ENCODE peak calls at places on chromosome 13, in ten cellular contexts. One of them, this sample, is unnamed.

GRCh38 chr13:50357586-50358118 is 342.4 kb downstream of the KCNRG start:
- DNase-seq in H9: no peak
- DNase-seq in fibroblast of mammary gland: peak; percentile 92
- DNase-seq in fibroblast of lung: peak; percentile 96
- DNase-seq in left lung: no peak
- DNase-seq in lower lobe of right lung: no peak
- DNase-seq in fibroblast of the aortic adventitia: peak; percentile 89
- DNase-seq in uterus: peak; percentile 70
- DNase-seq in colonic mucosa: no peak
- DNase-seq in pancreas: peak; percentile 85
- DNase-seq in this sample: no peak

GRCh38 chr13:45292176-45292575 is 48.8 kb downstream of the TPT1 start:
- DNase-seq in left lung: no peak
- DNase-seq in lower lobe of right lung: no peak
- DNase-seq in fibroblast of the aortic adventitia: no peak
- DNase-seq in uterus: no peak
- DNase-seq in fibroblast of lung: peak; percentile 43
- DNase-seq in fibroblast of mammary gland: no peak
- DNase-seq in H9: peak; percentile 9
- DNase-seq in colonic mucosa: no peak
- DNase-seq in pancreas: no peak
- DNase-seq in this sample: no peak

GRCh38 chr13:27960362-27961226 is 8.5 kb downstream of the CDX2 start:
- DNase-seq in fibroblast of the aortic adventitia: no peak
- DNase-seq in colonic mucosa: peak; percentile 91
- DNase-seq in pancreas: peak; percentile 86
- DNase-seq in lower lobe of right lung: peak; percentile 72
- DNase-seq in fibroblast of mammary gland: peak; percentile 22
- DNase-seq in fibroblast of lung: no peak
- DNase-seq in H9: peak; percentile 85
- DNase-seq in uterus: no peak
- DNase-seq in left lung: peak; percentile 83
- DNase-seq in this sample: peak; percentile 83

GRCh38 chr13:98454389-98454881 is 122.5 kb downstream of the STK24 start:
- DNase-seq in fibroblast of the aortic adventitia: peak; percentile 97
- DNase-seq in pancreas: no peak
- DNase-seq in uterus: no peak
- DNase-seq in colonic mucosa: no peak
- DNase-seq in H9: no peak
- DNase-seq in lower lobe of right lung: no peak
- DNase-seq in fibroblast of mammary gland: peak; percentile 94
- DNase-seq in fibroblast of lung: peak; percentile 89
- DNase-seq in left lung: no peak
- DNase-seq in this sample: no peak

GRCh38 chr13:26299168-26299788 is 45.3 kb downstream of the CDK8 start:
- DNase-seq in fibroblast of lung: peak; percentile 20
- DNase-seq in fibroblast of mammary gland: peak; percentile 3
- DNase-seq in fibroblast of the aortic adventitia: no peak
- DNase-seq in uterus: no peak
- DNase-seq in colonic mucosa: no peak
- DNase-seq in left lung: no peak
- DNase-seq in H9: no peak
- DNase-seq in lower lobe of right lung: no peak
- DNase-seq in pancreas: no peak
- DNase-seq in this sample: no peak

GRCh38 chr13:62162860-62163259 is 747.2 kb upstream of the PCDH20 start:
- DNase-seq in fibroblast of the aortic adventitia: no peak
- DNase-seq in H9: no peak
- DNase-seq in fibroblast of lung: no peak
- DNase-seq in pancreas: no peak
- DNase-seq in uterus: no peak
- DNase-seq in left lung: no peak
- DNase-seq in lower lobe of right lung: no peak
- DNase-seq in colonic mucosa: no peak
- DNase-seq in fibroblast of mammary gland: no peak
- DNase-seq in this sample: no peak

GRCh38 chr13:31374682-31375081 is 174.9 kb downstream of the B3GLCT start:
- DNase-seq in uterus: no peak
- DNase-seq in fibroblast of lung: no peak
- DNase-seq in H9: no peak
- DNase-seq in colonic mucosa: no peak
- DNase-seq in lower lobe of right lung: no peak
- DNase-seq in pancreas: no peak
- DNase-seq in fibroblast of the aortic adventitia: no peak
- DNase-seq in fibroblast of mammary gland: no peak
- DNase-seq in left lung: no peak
- DNase-seq in this sample: no peak

GRCh38 chr13:21008026-21008425 is 53.4 kb downstream of the LATS2 start:
- DNase-seq in lower lobe of right lung: no peak
- DNase-seq in fibroblast of mammary gland: no peak
- DNase-seq in colonic mucosa: no peak
- DNase-seq in uterus: no peak
- DNase-seq in pancreas: no peak
- DNase-seq in fibroblast of lung: no peak
- DNase-seq in H9: no peak
- DNase-seq in fibroblast of the aortic adventitia: no peak
- DNase-seq in left lung: no peak
- DNase-seq in this sample: no peak

GRCh38 chr13:32261567-32261966 is 53.6 kb downstream of the ZAR1L start:
- DNase-seq in pancreas: peak; percentile 9
- DNase-seq in fibroblast of mammary gland: peak; percentile 94
- DNase-seq in fibroblast of lung: peak; percentile 95
- DNase-seq in left lung: no peak
- DNase-seq in H9: no peak
- DNase-seq in lower lobe of right lung: no peak
- DNase-seq in uterus: peak; percentile 88
- DNase-seq in colonic mucosa: peak; percentile 58
- DNase-seq in fibroblast of the aortic adventitia: peak; percentile 91
- DNase-seq in this sample: no peak

GRCh38 chr13:50060718-50061117 is 45.5 kb downstream of the KCNRG start:
- DNase-seq in fibroblast of the aortic adventitia: no peak
- DNase-seq in lower lobe of right lung: no peak
- DNase-seq in fibroblast of mammary gland: peak; percentile 48
- DNase-seq in H9: no peak
- DNase-seq in colonic mucosa: no peak
- DNase-seq in pancreas: no peak
- DNase-seq in uterus: no peak
- DNase-seq in fibroblast of lung: no peak
- DNase-seq in left lung: no peak
- DNase-seq in this sample: no peak

GRCh38 chr13:46170687-46171086 is 11.3 kb downstream of the LCP1 start:
- DNase-seq in pancreas: no peak
- DNase-seq in fibroblast of the aortic adventitia: no peak
- DNase-seq in left lung: no peak
- DNase-seq in fibroblast of mammary gland: peak; percentile 11
- DNase-seq in H9: no peak
- DNase-seq in uterus: no peak
- DNase-seq in colonic mucosa: no peak
- DNase-seq in lower lobe of right lung: no peak
- DNase-seq in fibroblast of lung: no peak
- DNase-seq in this sample: peak; percentile 15

GRCh38 chr13:98599502-98600328 is 22.8 kb upstream of the STK24 start:
- DNase-seq in pancreas: no peak
- DNase-seq in H9: peak; percentile 38
- DNase-seq in left lung: no peak
- DNase-seq in fibroblast of the aortic adventitia: peak; percentile 12
- DNase-seq in fibroblast of lung: no peak
- DNase-seq in uterus: no peak
- DNase-seq in colonic mucosa: no peak
- DNase-seq in lower lobe of right lung: no peak
- DNase-seq in fibroblast of mammary gland: no peak
- DNase-seq in this sample: no peak

DNA sequence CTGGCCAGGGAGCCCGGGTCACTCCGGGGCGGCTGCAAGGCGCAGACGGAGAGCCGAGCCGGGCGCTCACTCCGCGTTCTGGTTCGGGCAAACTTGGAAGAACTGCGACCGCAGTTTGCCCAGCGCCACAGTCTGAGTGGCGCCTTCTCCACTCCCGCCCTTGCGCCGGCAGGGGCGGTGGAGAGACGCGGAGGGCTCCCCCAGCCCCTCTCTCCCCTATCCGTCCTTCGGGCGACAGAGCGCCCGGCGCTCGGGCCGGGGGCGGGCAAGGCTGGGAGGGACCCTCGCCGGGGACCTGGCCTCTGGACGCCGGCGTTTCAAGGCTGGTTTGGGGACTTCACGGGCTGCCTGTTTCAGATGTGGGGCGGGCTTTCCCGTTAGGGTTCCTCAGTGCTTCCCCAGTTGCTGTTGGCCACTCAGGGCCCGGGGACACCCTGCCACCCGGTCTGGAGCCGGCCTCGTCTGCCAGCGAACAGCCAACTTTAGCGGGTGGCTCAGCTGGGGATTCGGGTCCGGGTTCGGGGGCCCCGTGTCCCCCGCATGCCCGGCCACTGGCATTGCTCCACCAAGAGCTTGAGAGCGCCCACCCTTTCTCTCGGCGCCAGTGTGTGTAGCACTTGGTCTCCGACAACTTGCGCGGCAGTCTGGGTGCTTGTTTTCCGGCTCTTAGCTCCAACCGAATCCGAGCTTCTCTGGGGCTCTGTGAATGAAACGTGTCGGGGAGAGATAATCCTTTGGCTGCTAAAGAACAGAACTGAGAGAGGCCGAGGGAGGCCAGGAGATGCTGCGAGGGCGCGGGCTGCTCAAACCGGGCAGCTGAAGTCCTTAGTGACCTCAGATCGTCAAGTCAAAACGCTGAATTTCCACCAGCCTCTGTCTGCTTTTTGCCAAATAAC is 1.5 kb downstream of the GPC6 start:
- DNase-seq in H9: peak; percentile 78
- DNase-seq in fibroblast of lung: peak; percentile 89
- DNase-seq in fibroblast of mammary gland: peak; percentile 85
- DNase-seq in pancreas: peak; percentile 11
- DNase-seq in fibroblast of the aortic adventitia: peak; percentile 90
- DNase-seq in lower lobe of right lung: peak; percentile 42
- DNase-seq in colonic mucosa: peak; percentile 34
- DNase-seq in uterus: peak; percentile 51
- DNase-seq in left lung: peak; percentile 71
- DNase-seq in this sample: peak; percentile 76
- TF ChIP-seq CTCF in H9: peak; percentile 72
- TF ChIP-seq CTCF in fibroblast of lung: peak; percentile 39
- TF ChIP-seq CTCF in fibroblast of mammary gland: peak; percentile 47
- TF ChIP-seq CTCF in pancreas: no peak
- TF ChIP-seq CTCF in fibroblast of the aortic adventitia: peak; percentile 75
- TF ChIP-seq CTCF in lower lobe of right lung: no peak
- TF ChIP-seq CTCF in colonic mucosa: no peak
- TF ChIP-seq CTCF in uterus: peak; percentile 18
- TF ChIP-seq CTCF in left lung: no peak
- TF ChIP-seq CTCF in this sample: peak; percentile 49

GRCh38 chr13:101567841-101568240 is 115.4 kb downstream of the ITGBL1 start:
- DNase-seq in colonic mucosa: no peak
- DNase-seq in uterus: no peak
- DNase-seq in pancreas: no peak
- DNase-seq in H9: no peak
- DNase-seq in fibroblast of mammary gland: no peak
- DNase-seq in lower lobe of right lung: no peak
- DNase-seq in left lung: no peak
- DNase-seq in fibroblast of lung: no peak
- DNase-seq in fibroblast of the aortic adventitia: no peak
- DNase-seq in this sample: no peak

GRCh38 chr13:101570410-101570809 is 117.9 kb downstream of the ITGBL1 start:
- DNase-seq in fibroblast of the aortic adventitia: peak; percentile 47
- DNase-seq in fibroblast of lung: peak; percentile 47
- DNase-seq in lower lobe of right lung: no peak
- DNase-seq in pancreas: no peak
- DNase-seq in colonic mucosa: no peak
- DNase-seq in left lung: no peak
- DNase-seq in uterus: no peak
- DNase-seq in fibroblast of mammary gland: no peak
- DNase-seq in H9: no peak
- DNase-seq in this sample: no peak

GRCh38 chr13:101565327-101565726 is 112.9 kb downstream of the ITGBL1 start:
- DNase-seq in uterus: no peak
- DNase-seq in left lung: no peak
- DNase-seq in lower lobe of right lung: no peak
- DNase-seq in pancreas: no peak
- DNase-seq in fibroblast of lung: no peak
- DNase-seq in H9: no peak
- DNase-seq in fibroblast of mammary gland: no peak
- DNase-seq in fibroblast of the aortic adventitia: no peak
- DNase-seq in colonic mucosa: no peak
- DNase-seq in this sample: no peak

GRCh38 chr13:101572456-101572855 is 120.0 kb downstream of the ITGBL1 start:
- DNase-seq in uterus: no peak
- DNase-seq in lower lobe of right lung: no peak
- DNase-seq in fibroblast of mammary gland: peak; percentile 19
- DNase-seq in H9: no peak
- DNase-seq in pancreas: no peak
- DNase-seq in colonic mucosa: no peak
- DNase-seq in left lung: no peak
- DNase-seq in fibroblast of lung: no peak
- DNase-seq in fibroblast of the aortic adventitia: no peak
- DNase-seq in this sample: no peak

DNA sequence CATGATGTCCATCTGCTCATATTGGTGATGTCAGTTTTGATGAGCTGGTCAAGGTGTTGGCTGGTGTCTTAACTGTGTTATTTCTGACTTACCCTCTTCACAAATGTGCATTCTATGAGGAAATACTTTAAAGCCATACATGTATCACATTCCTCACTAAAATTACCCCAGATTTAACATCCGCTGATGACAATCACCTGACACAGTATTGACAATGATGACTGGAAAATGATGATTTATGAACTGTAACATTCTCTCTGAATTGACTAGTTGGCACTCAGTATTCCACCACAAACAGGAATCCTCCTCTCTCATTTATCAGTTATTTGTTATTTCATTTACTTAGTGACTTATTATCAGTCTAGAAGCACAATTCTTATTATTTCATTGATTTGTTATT is 117.3 kb downstream of the ITGBL1 start:
- DNase-seq in lower lobe of right lung: no peak
- DNase-seq in fibroblast of mammary gland: no peak
- DNase-seq in uterus: no peak
- DNase-seq in left lung: no peak
- DNase-seq in pancreas: no peak
- DNase-seq in fibroblast of the aortic adventitia: no peak
- DNase-seq in H9: no peak
- DNase-seq in colonic mucosa: no peak
- DNase-seq in fibroblast of lung: no peak
- DNase-seq in this sample: no peak
- TF ChIP-seq CTCF in lower lobe of right lung: no peak
- TF ChIP-seq CTCF in fibroblast of mammary gland: no peak
- TF ChIP-seq CTCF in uterus: no peak
- TF ChIP-seq CTCF in left lung: no peak
- TF ChIP-seq CTCF in pancreas: no peak
- TF ChIP-seq CTCF in fibroblast of the aortic adventitia: no peak
- TF ChIP-seq CTCF in H9: no peak
- TF ChIP-seq CTCF in colonic mucosa: no peak
- TF ChIP-seq CTCF in fibroblast of lung: no peak
- TF ChIP-seq CTCF in this sample: no peak

GRCh38 chr13:72648513-72649065 is 78.8 kb downstream of the MZT1 start:
- DNase-seq in fibroblast of lung: no peak
- DNase-seq in H9: no peak
- DNase-seq in fibroblast of mammary gland: no peak
- DNase-seq in left lung: no peak
- DNase-seq in uterus: no peak
- DNase-seq in pancreas: no peak
- DNase-seq in colonic mucosa: no peak
- DNase-seq in fibroblast of the aortic adventitia: no peak
- DNase-seq in lower lobe of right lung: no peak
- DNase-seq in this sample: no peak
- TF ChIP-seq CTCF in fibroblast of lung: no peak
- TF ChIP-seq CTCF in H9: peak; percentile 61
- TF ChIP-seq CTCF in fibroblast of mammary gland: no peak
- TF ChIP-seq CTCF in left lung: no peak
- TF ChIP-seq CTCF in uterus: no peak
- TF ChIP-seq CTCF in pancreas: no peak
- TF ChIP-seq CTCF in colonic mucosa: no peak
- TF ChIP-seq CTCF in fibroblast of the aortic adventitia: no peak
- TF ChIP-seq CTCF in lower lobe of right lung: no peak
- TF ChIP-seq CTCF in this sample: no peak

GRCh38 chr13:109836629-109837607 is 50.5 kb upstream of the IRS2 start:
- DNase-seq in colonic mucosa: peak; percentile 69
- DNase-seq in left lung: no peak
- DNase-seq in pancreas: peak; percentile 47
- DNase-seq in fibroblast of mammary gland: no peak
- DNase-seq in fibroblast of lung: no peak
- DNase-seq in uterus: no peak
- DNase-seq in fibroblast of the aortic adventitia: no peak
- DNase-seq in lower lobe of right lung: no peak
- DNase-seq in H9: no peak
- DNase-seq in this sample: no peak
- TF ChIP-seq CTCF in colonic mucosa: no peak
- TF ChIP-seq CTCF in left lung: no peak
- TF ChIP-seq CTCF in pancreas: no peak
- TF ChIP-seq CTCF in fibroblast of mammary gland: no peak
- TF ChIP-seq CTCF in fibroblast of lung: no peak
- TF ChIP-seq CTCF in uterus: no peak
- TF ChIP-seq CTCF in fibroblast of the aortic adventitia: no peak
- TF ChIP-seq CTCF in lower lobe of right lung: no peak
- TF ChIP-seq CTCF in H9: no peak
- TF ChIP-seq CTCF in this sample: no peak